ENCODE peak calls at places on chromosomes 12 and 14, in seven cellular contexts. P is NCI-H1092 treated with DMSO at 0.1 percent for 48 hours; S is EL; M is activated CD4-positive, alpha-beta T cell treated with anti-CD3 and anti-CD28 coated beads for 36 hours; H is endodermal cell; N is T follicular helper cell; G is fibroblast of lung. F is an unnamed sample.

GRCh38 chr12:78683031-78683430 is 181.5 kb upstream of the SYT1 start:
- DNase-seq in P (no peak), G (peak; percentile 64), N (no peak), S (peak; percentile 9), H (no peak), M (no peak), F (no peak)

GRCh38 chr12:27762757-27763156 is 17.3 kb upstream of the KLHL42 start:
- DNase-seq in P (no peak), G (peak; percentile 19), M (peak; percentile 32), H (no peak), S (no peak), N (no peak), F (no peak)

GRCh38 chr12:131103614-131104463 is 150.1 kb downstream of the ADGRD1 start:
- DNase-seq in S (no peak), P (no peak), M (no peak), H (peak; percentile 54), G (no peak), N (no peak), F (no peak)

GRCh38 chr12:50636505-50636904 is 127.4 kb upstream of the ATF1 start:
- DNase-seq in M (no peak), P (no peak), N (no peak), G (no peak), H (peak; percentile 66), S (no peak), F (peak; percentile 86)

GRCh38 chr14:33165144-33165925 is 226.7 kb downstream of the NPAS3 start:
- DNase-seq in H (no peak), G (peak; percentile 35), S (peak; percentile 47), M (no peak), N (no peak), P (no peak), F (peak; percentile 29)

GRCh38 chr14:35155962-35156361 is 33.6 kb downstream of the PRORP start:
- DNase-seq in P (no peak), G (peak; percentile 44), M (no peak), S (peak; percentile 60), N (no peak), H (no peak), F (no peak)

GRCh38 chr14:46672128-46672527 is 20.5 kb upstream of the RPL10L start:
- DNase-seq in M (no peak), S (no peak), P (no peak), H (no peak), N (no peak), G (no peak), F (no peak)

GRCh38 chr14:21852061-21852664 is 178.5 kb upstream of the OR4E1 start:
- DNase-seq in H (peak; percentile 90), M (peak; percentile 87), P (no peak), N (peak; percentile 63), S (peak; percentile 19), G (no peak), F (peak; percentile 8)

GRCh38 chr12:69332815-69333358 is 15.3 kb upstream of the LYZ start:
- DNase-seq in H (peak; percentile 64), P (no peak), N (no peak), G (no peak), S (no peak), M (no peak), F (no peak)

GRCh38 chr14:91241848-91242247 is 2.7 kb downstream of the GPR68 start:
- DNase-seq in G (no peak), N (no peak), P (no peak), H (no peak), S (no peak), M (no peak), F (no peak)

F was measured in G401.